ENCODE peak calls at places on chromosomes 13 and 19, in eight cellular contexts. B is GM10248, E is astrocyte of the cerebellum, V is AG09319, X is activated B cell treated with CpG ODN at 0.5 μM for 24 hours, M is nephron progenitor cell, A is colonic mucosa, G is lower leg skin. R is an unnamed sample.

GRCh38 chr13:93867481-93867880 is 612.0 kb downstream of the DCT start:
- DNase-seq in B (no peak), E (no peak), V (no peak), X (no peak), M (no peak), A (no peak), G (no peak), R (no peak)

GRCh38 chr19:42290523-42291436 is 11.2 kb upstream of the PRR19 start:
- DNase-seq in B (no peak), E (no peak), V (no peak), X (peak), M (peak), A (no peak), G (no peak), R (peak)

GRCh38 chr19:36142046-36142445 is 2.2 kb downstream of the CAPNS1 start:
- DNase-seq in B (no peak), E (no peak), V (no peak), X (no peak), M (no peak), A (no peak), G (no peak), R (no peak)

GRCh38 chr13:71873418-71874276 is 6.6 kb upstream of the DACH1 start:
- DNase-seq in B (no peak), E (no peak), V (no peak), X (no peak), M (no peak), A (no peak), G (no peak), R (no peak)

GRCh38 chr19:15836595-15837398 is 21.3 kb upstream of the OR10H1 start:
- DNase-seq in B (peak), E (peak), V (peak), X (peak), M (no peak), A (peak), G (peak), R (peak)

GRCh38 chr19:2254052-2254872 is 2.0 kb downstream of the JSRP1 start:
- DNase-seq in B (no peak), E (no peak), V (no peak), X (no peak), M (peak), A (no peak), G (no peak), R (no peak)

GRCh38 chr13:74675185-74675584 is 541.0 kb upstream of the KLF12 start:
- DNase-seq in B (no peak), E (no peak), V (no peak), X (no peak), M (no peak), A (no peak), G (no peak), R (no peak)

GRCh38 chr13:51942189-51942588 is 69.1 kb downstream of the ATP7B start:
- DNase-seq in B (no peak), E (no peak), V (no peak), X (no peak), M (no peak), A (peak), G (no peak), R (peak)

GRCh38 chr19:45637890-45638667 is 1.1 kb downstream of the EML2 start:
- DNase-seq in B (no peak), E (no peak), V (no peak), X (no peak), M (no peak), A (peak), G (no peak), R (peak)

GRCh38 chr19:7340959-7341837 is 7.5 kb upstream of the ARHGEF18 start:
- DNase-seq in B (no peak), E (peak), V (peak), X (peak), M (peak), A (peak), G (peak), R (peak)

GRCh38 chr19:7342143-7342542 is 6.6 kb upstream of the ARHGEF18 start:
- DNase-seq in B (no peak), E (no peak), V (no peak), X (no peak), M (no peak), A (no peak), G (no peak), R (no peak)

GRCh38 chr19:7336321-7336973 is 12.3 kb upstream of the ARHGEF18 start:
- DNase-seq in B (no peak), E (no peak), V (no peak), X (no peak), M (no peak), A (no peak), G (no peak), R (no peak)

GRCh38 chr19:7333198-7334118 is 15.3 kb upstream of the ARHGEF18 start:
- DNase-seq in B (no peak), E (no peak), V (no peak), X (no peak), M (no peak), A (no peak), G (no peak), R (peak)

DNA sequence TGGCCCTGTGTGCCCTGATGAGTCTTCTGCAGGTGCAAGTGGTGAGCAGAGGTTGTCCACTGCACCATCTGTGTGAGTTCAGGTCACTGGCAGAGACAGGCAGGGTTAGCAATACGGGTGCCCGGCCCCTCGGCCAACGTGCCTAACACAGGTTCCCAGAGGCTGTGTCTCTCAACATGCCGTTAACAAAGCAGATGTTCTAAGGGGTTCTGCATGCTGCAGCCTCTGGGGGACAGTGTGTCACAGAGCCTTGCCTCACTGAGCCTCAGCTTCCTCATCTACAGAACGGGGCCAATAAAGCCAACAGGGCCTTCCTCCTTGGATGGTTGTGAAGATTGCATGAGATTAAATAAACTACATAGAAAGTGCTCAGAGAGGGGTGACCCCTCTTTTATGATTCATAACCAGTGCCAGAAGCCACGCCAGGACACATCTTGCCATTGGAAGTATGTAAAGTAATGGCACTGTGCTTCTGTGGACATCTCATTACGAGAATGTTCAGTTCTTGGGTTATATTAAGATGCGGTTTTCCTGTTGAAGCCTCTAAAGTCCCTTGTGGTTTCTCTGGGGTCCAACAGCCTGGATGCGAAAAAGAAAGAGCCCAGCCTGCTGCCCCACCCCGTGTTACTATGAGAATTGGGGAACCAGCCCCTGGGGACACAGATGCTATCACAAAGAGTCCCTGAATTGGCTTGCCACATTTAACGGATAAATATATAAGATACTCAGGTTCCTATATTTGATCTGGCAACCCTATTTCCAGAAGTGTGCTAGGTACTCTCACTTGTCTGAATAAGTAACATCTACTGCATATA is 11.2 kb upstream of the ARHGEF18 start:
- DNase-seq in B (peak), E (no peak), V (no peak), X (peak), M (no peak), A (no peak), G (peak), R (no peak)
- TF ChIP-seq CTCF in B (peak), E (no peak), V (no peak), X (no peak), M (no peak), A (no peak), G (no peak), R (no peak)

GRCh38 chr13:40613954-40614353 is 52.5 kb downstream of the FOXO1 start:
- DNase-seq in B (no peak), E (no peak), V (no peak), X (no peak), M (no peak), A (no peak), G (no peak), R (no peak)
- TF ChIP-seq CTCF in B (no peak), E (no peak), V (no peak), X (no peak), M (no peak), A (no peak), G (no peak), R (no peak)

GRCh38 chr19:3708207-3708931 is at the start of gene TJP3:
- DNase-seq in B (no peak), E (no peak), V (no peak), X (no peak), M (no peak), A (peak), G (no peak), R (peak)
- TF ChIP-seq CTCF in B (no peak), E (no peak), V (no peak), X (no peak), M (no peak), A (no peak), G (no peak), R (no peak)

GRCh38 chr13:83819156-83819555 is 63.1 kb downstream of the SLITRK1 start:
- DNase-seq in B (no peak), E (peak), V (no peak), X (no peak), M (no peak), A (no peak), G (no peak), R (no peak)
- TF ChIP-seq CTCF in B (no peak), E (no peak), V (no peak), X (no peak), M (no peak), A (no peak), G (no peak), R (no peak)

GRCh38 chr13:94956407-94957110 is 244.2 kb upstream of the SOX21 start:
- DNase-seq in B (no peak), E (no peak), V (no peak), X (no peak), M (no peak), A (no peak), G (no peak), R (no peak)

GRCh38 chr13:94959616-94960015 is 247.3 kb upstream of the SOX21 start:
- DNase-seq in B (no peak), E (no peak), V (no peak), X (no peak), M (no peak), A (no peak), G (no peak), R (no peak)
- TF ChIP-seq CTCF in B (no peak), E (no peak), V (no peak), X (no peak), M (no peak), A (no peak), G (no peak), R (no peak)

DNA sequence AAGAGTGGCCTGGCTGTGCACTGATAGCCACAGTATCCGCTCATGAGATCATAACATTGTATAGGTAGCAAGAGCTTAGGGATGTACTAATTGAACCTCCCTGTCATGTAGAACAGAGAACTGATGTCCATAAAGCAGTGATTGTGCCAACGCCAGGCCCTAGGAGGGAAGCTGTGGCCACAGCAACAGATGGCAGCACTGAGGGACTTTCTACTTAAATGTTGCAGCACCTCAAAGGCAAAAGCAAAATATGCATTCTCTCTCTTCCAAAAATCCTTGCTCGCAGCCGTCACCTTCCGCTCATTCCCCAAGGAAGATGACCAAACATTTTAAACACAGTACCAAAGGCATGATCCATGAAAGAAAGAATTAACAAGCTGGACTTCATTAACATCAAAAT is 32.3 kb downstream of the COL4A1 start:
- DNase-seq in B (no peak), E (no peak), V (no peak), X (no peak), M (no peak), A (no peak), G (peak), R (no peak)
- TF ChIP-seq CTCF in B (no peak), E (peak), V (peak), X (no peak), M (no peak), A (no peak), G (no peak), R (no peak)

DNA sequence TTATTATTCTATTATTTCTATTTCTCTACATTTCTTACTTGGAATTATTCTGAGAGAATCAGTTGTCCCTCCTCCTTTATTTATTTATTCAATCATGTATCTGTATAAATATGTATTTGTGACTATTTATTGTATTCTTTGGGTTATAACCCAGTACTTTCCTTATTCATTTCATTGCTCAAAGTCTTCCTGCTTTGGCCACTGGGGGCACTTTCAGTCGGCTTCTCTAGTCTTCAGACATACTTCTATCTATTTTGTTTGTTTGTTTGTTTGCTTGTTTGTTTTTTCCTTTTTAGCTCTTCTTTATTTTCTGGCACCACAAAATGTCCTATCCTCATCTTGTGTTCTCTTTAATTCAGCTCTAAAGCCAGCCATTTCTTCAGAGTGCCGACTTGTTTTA is 260.4 kb downstream of the NALCN start:
- DNase-seq in B (no peak), E (no peak), V (no peak), X (no peak), M (no peak), A (no peak), G (no peak), R (no peak)
- TF ChIP-seq CTCF in B (peak), E (peak), V (peak), X (no peak), M (peak), A (no peak), G (no peak), R (no peak)